ENCODE peak calls at places on chromosome 11, in six cellular contexts. E is HCT116, Z is MG63, H is T-helper 1 cell, D is fibroblast of villous mesenchyme, I is C1 segment of cervical spinal cord. J is an unnamed sample.

GRCh38 chr11:71325418-71326327 is 73.3 kb upstream of the SHANK2 start:
- DNase-seq in E (no peak), Z (no peak), H (no peak), D (no peak), I (no peak), J (no peak)

GRCh38 chr11:132844956-132845355 is 687.3 kb downstream of the OPCML start:
- DNase-seq in E (no peak), Z (peak), H (no peak), D (peak), I (no peak), J (peak)

GRCh38 chr11:574632-575323 is 1.5 kb upstream of the PHRF1 start:
- DNase-seq in E (no peak), Z (no peak), H (no peak), D (no peak), I (no peak), J (no peak)

GRCh38 chr11:7512525-7513209 is 1.1 kb upstream of the PPFIBP2 start:
- DNase-seq in E (no peak), Z (peak), H (no peak), D (peak), I (peak), J (peak)

GRCh38 chr11:126072141-126072741 is 9.6 kb upstream of the CDON start:
- DNase-seq in E (no peak), Z (no peak), H (no peak), D (no peak), I (no peak), J (no peak)

GRCh38 chr11:68938816-68939582 is 35.3 kb downstream of the IGHMBP2 start:
- DNase-seq in E (no peak), Z (no peak), H (no peak), D (no peak), I (no peak), J (no peak)

GRCh38 chr11:119295178-119295577 is 21.8 kb downstream of the MCAM start:
- DNase-seq in E (no peak), Z (no peak), H (no peak), D (peak), I (no peak), J (no peak)

GRCh38 chr11:104332110-104332509 is 168.2 kb upstream of the PDGFD start:
- DNase-seq in E (peak), Z (no peak), H (no peak), D (no peak), I (no peak), J (peak)

GRCh38 chr11:62689421-62690183 is at the start of gene LRRN4CL:
- DNase-seq in E (no peak), Z (peak), H (no peak), D (peak), I (no peak), J (peak)

GRCh38 chr11:70397983-70398833 is at the start of gene CTTN:
- DNase-seq in E (peak), Z (peak), H (peak), D (peak), I (peak), J (peak)

GRCh38 chr11:6864436-6864835 is 1.6 kb downstream of the OR10A2 start:
- DNase-seq in E (no peak), Z (peak), H (no peak), D (peak), I (no peak), J (peak)

GRCh38 chr11:20990447-20990846 is 321.1 kb downstream of the NELL1 start:
- DNase-seq in E (no peak), Z (no peak), H (no peak), D (no peak), I (no peak), J (no peak)

GRCh38 chr11:77068461-77069335 is 1.9 kb downstream of the CAPN5 start:
- DNase-seq in E (no peak), Z (no peak), H (no peak), D (no peak), I (no peak), J (no peak)

GRCh38 chr11:9461760-9462134 is 935 bp downstream of the ZNF143 start:
- DNase-seq in E (no peak), Z (no peak), H (no peak), D (peak), I (no peak), J (peak)

GRCh38 chr11:61897387-61898246 is 6.3 kb upstream of the FADS3 start:
- DNase-seq in E (no peak), Z (peak), H (peak), D (peak), I (peak), J (peak)

GRCh38 chr11:115912484-115912945 is 408.3 kb upstream of the CADM1 start:
- DNase-seq in E (no peak), Z (no peak), H (no peak), D (no peak), I (no peak), J (no peak)

J was measured in choroid plexus epithelial cell.